ENCODE peak calls at places on chromosomes 11 and 22, in seven cellular contexts. J is neural progenitor cell, F is heart right ventricle, P is fibroblast of lung, L is fibroblast of mammary gland, B is brain microvascular endothelial cell, S is HFFc6. Z is an unnamed sample.

GRCh38 chr11:76007179-76007578 is 192.2 kb downstream of the UVRAG start:
- DNase-seq in L (peak), S (no peak), F (no peak), B (no peak), J (no peak), P (peak), Z (no peak)

GRCh38 chr11:48001438-48002021 is 21.2 kb downstream of the PTPRJ start:
- DNase-seq in F (no peak), J (no peak), B (peak), L (peak), S (peak), P (peak), Z (no peak)

GRCh38 chr22:47807506-47807905 is 1045.1 kb downstream of the TBC1D22A start:
- DNase-seq in J (no peak), S (no peak), F (no peak), P (no peak), L (no peak), B (no peak), Z (no peak)

GRCh38 chr11:46637546-46637945 is 20.2 kb downstream of the ATG13 start:
- DNase-seq in J (no peak), S (no peak), L (no peak), P (no peak), B (no peak), F (no peak), Z (no peak)

GRCh38 chr11:134206185-134206584 is 17.6 kb downstream of the NCAPD3 start:
- DNase-seq in F (no peak), S (no peak), J (no peak), L (no peak), P (no peak), B (no peak), Z (no peak)

GRCh38 chr11:97610000-97610399 is 1220.2 kb downstream of the JRKL start:
- DNase-seq in L (no peak), F (no peak), J (no peak), P (no peak), S (peak), B (no peak), Z (no peak)

GRCh38 chr22:43244803-43245527 is 58.0 kb upstream of the TTLL12 start:
- DNase-seq in S (no peak), L (no peak), B (no peak), P (no peak), J (no peak), F (no peak), Z (no peak)

GRCh38 chr11:119316729-119317591 is at the start of gene MCAM:
- DNase-seq in J (peak), L (no peak), P (peak), B (no peak), S (no peak), F (peak), Z (peak)

GRCh38 chr11:70490723-70491558 is 92.6 kb downstream of the CTTN start:
- DNase-seq in P (no peak), S (no peak), L (no peak), J (no peak), B (no peak), F (no peak), Z (no peak)

GRCh38 chr22:30267382-30268302 is 991 bp upstream of the OSM start:
- DNase-seq in J (no peak), B (no peak), S (no peak), F (no peak), L (no peak), P (no peak), Z (no peak)

GRCh38 chr11:67698247-67698646 is 23.8 kb upstream of the ALDH3B2 start:
- DNase-seq in F (no peak), L (peak), S (peak), P (no peak), B (peak), J (no peak), Z (no peak)

GRCh38 chr11:133697161-133697560 is 148.2 kb downstream of the SPATA19 start:
- DNase-seq in B (no peak), J (no peak), P (no peak), L (no peak), F (peak), S (no peak), Z (no peak)

GRCh38 chr11:68993546-68993945 is 12.8 kb upstream of the MRGPRD start:
- DNase-seq in B (no peak), S (no peak), J (no peak), L (no peak), P (no peak), F (no peak), Z (no peak)

GRCh38 chr11:2466069-2466801 is 21.4 kb downstream of the KCNQ1 start:
- DNase-seq in L (no peak), S (no peak), F (no peak), P (no peak), J (no peak), B (no peak), Z (no peak)

GRCh38 chr11:76291576-76292526 is 85.5 kb upstream of the WNT11 start:
- DNase-seq in B (no peak), J (no peak), F (no peak), P (no peak), S (no peak), L (no peak), Z (no peak)

GRCh38 chr22:35561796-35562526 is 21.3 kb downstream of the RASD2 start:
- DNase-seq in S (peak), L (peak), J (no peak), B (peak), P (peak), F (no peak), Z (no peak)

GRCh38 chr22:19863571-19863970 is 8.9 kb upstream of the GNB1L start:
- DNase-seq in P (no peak), B (no peak), J (no peak), F (no peak), S (no peak), L (no peak), Z (no peak)

GRCh38 chr22:41078975-41079374 is 13.4 kb upstream of the EP300 start:
- DNase-seq in S (no peak), J (peak), L (no peak), B (no peak), P (no peak), F (no peak), Z (no peak)
- TF ChIP-seq CTCF in S (no peak), J (no peak), L (no peak), B (no peak), P (no peak), F (no peak), Z (no peak)

GRCh38 chr11:35623708-35624168 is 5.5 kb downstream of the FJX1 start:
- DNase-seq in P (peak), S (peak), L (peak), B (peak), F (no peak), J (no peak), Z (no peak)
- TF ChIP-seq CTCF in P (no peak), S (no peak), L (no peak), B (no peak), F (no peak), J (no peak), Z (no peak)

GRCh38 chr11:123357990-123358827 is 71.9 kb upstream of the GRAMD1B start:
- DNase-seq in F (no peak), P (peak), B (no peak), S (no peak), L (peak), J (peak), Z (no peak)
- TF ChIP-seq CTCF in F (peak), P (no peak), B (peak), S (peak), L (peak), J (no peak), Z (peak)

GRCh38 chr22:21447694-21448402 is 19.3 kb upstream of the TMEM191C start:
- DNase-seq in J (peak), F (peak), P (no peak), S (no peak), B (no peak), L (no peak), Z (no peak)
- TF ChIP-seq CTCF in J (peak), F (no peak), P (peak), S (peak), B (peak), L (peak), Z (peak)

GRCh38 chr11:8056810-8057463 is 24.1 kb upstream of the TUB start:
- DNase-seq in L (peak), S (peak), F (peak), B (no peak), P (peak), J (no peak), Z (no peak)
- TF ChIP-seq CTCF in L (no peak), S (no peak), F (no peak), B (no peak), P (no peak), J (no peak), Z (no peak)

GRCh38 chr11:15768321-15768720 is 588.0 kb downstream of the SOX6 start:
- DNase-seq in J (no peak), S (no peak), B (no peak), F (no peak), P (no peak), L (no peak), Z (no peak)

GRCh38 chr11:15774021-15774862 is 582.1 kb downstream of the SOX6 start:
- DNase-seq in S (no peak), L (no peak), J (peak), F (no peak), B (no peak), P (no peak), Z (no peak)

GRCh38 chr11:15773024-15773423 is 583.3 kb downstream of the SOX6 start:
- DNase-seq in P (no peak), J (no peak), L (no peak), S (no peak), F (no peak), B (no peak), Z (no peak)

GRCh38 chr11:15769203-15769602 is 587.1 kb downstream of the SOX6 start:
- DNase-seq in L (no peak), B (no peak), S (no peak), F (no peak), J (no peak), P (no peak), Z (no peak)

DNA sequence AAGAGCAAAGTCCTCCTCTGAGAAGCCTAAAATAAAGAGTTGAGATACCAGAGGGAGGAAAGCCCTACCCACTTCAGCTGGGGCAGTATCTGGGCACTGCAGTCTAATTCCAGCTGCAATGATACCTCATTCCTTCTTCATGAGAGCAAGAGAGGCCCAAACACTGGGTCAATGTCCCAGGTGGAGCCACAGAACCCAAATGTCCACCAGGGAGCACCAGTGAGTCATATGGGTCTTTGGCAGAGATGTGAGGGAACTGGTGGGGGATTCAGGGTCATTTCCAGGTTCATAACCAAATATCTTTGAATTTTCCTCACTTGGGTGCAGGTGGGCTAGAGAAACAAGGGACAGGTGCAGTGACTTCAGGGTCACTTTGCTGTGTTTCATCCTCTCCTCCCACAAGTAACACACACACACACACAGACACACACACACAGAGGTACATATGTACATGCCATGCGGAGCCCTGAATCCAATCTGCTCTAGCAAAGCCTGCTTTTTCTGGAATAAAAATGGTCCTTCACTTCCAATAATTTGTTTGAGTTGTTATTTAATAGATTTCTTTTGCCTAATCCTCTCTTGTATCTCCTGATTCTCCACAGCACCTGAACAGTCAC is 585.4 kb downstream of the SOX6 start:
- DNase-seq in B (peak), L (peak), P (peak), S (no peak), F (peak), J (peak), Z (no peak)
- TF ChIP-seq CTCF in B (peak), L (peak), P (peak), S (peak), F (peak), J (peak), Z (peak)

GRCh38 chr11:102279641-102280170 is 37.6 kb upstream of the BIRC3 start:
- DNase-seq in L (peak), S (peak), F (no peak), P (peak), B (peak), J (no peak), Z (no peak)
- TF ChIP-seq CTCF in L (peak), S (peak), F (no peak), P (peak), B (peak), J (no peak), Z (no peak)

GRCh38 chr22:44722611-44723010 is 20.6 kb downstream of the PRR5 start:
- DNase-seq in S (no peak), P (no peak), B (no peak), L (no peak), J (no peak), F (no peak), Z (no peak)
- TF ChIP-seq CTCF in S (no peak), P (no peak), B (no peak), L (no peak), J (no peak), F (no peak), Z (no peak)

GRCh38 chr11:64564947-64565889 is 25.8 kb upstream of the SLC22A12 start:
- DNase-seq in B (no peak), S (no peak), P (no peak), F (no peak), J (peak), L (no peak), Z (no peak)
- TF ChIP-seq CTCF in B (no peak), S (peak), P (no peak), F (no peak), J (peak), L (no peak), Z (no peak)